ENCODE peak calls at places on chromosomes 6 and 20, in seven cellular contexts. Y, H, F, N, C, V and W are unnamed samples.

GRCh38 chr6:142802124-142802523 is 142.9 kb downstream of the HIVEP2 start:
- DNase-seq in V (no peak), H (peak; percentile 79), Y (peak; percentile 96), F (no peak), N (no peak), C (peak; percentile 93), W (peak; percentile 87)

GRCh38 chr6:91045152-91045551 is 458.3 kb upstream of the MAP3K7 start:
- DNase-seq in F (no peak), C (no peak), V (no peak), Y (no peak), N (peak; percentile 16), H (no peak), W (no peak)

GRCh38 chr6:30136570-30137286 is 788 bp downstream of the TRIM40 start:
- DNase-seq in Y (no peak), N (no peak), C (no peak), F (no peak), H (no peak), V (no peak), W (no peak)

GRCh38 chr6:9095671-9096260 is 660.4 kb upstream of the SLC35B3 start:
- DNase-seq in F (no peak), H (no peak), Y (no peak), V (no peak), C (no peak), N (no peak), W (no peak)

GRCh38 chr20:37223053-37223452 is 38.6 kb downstream of the GHRH start:
- DNase-seq in N (peak; percentile 26), C (peak; percentile 88), Y (peak; percentile 89), H (no peak), V (no peak), F (no peak), W (peak; percentile 89)

GRCh38 chr20:60011512-60012507 is 53.6 kb downstream of the CDH26 start:
- DNase-seq in N (peak; percentile 77), C (no peak), H (no peak), F (no peak), Y (no peak), V (no peak), W (no peak)

GRCh38 chr6:107458687-107459282 is 579 bp downstream of the PDSS2 start:
- DNase-seq in F (no peak), N (peak; percentile 13), V (peak; percentile 16), C (peak; percentile 27), Y (no peak), H (peak; percentile 29), W (peak; percentile 36)

GRCh38 chr6:20696676-20697075 is 162.4 kb downstream of the CDKAL1 start:
- DNase-seq in Y (peak; percentile 56), H (no peak), F (no peak), N (no peak), V (no peak), C (peak; percentile 52), W (peak; percentile 34)

GRCh38 chr6:139588076-139588639 is 213.7 kb upstream of the CITED2 start:
- DNase-seq in H (no peak), F (peak; percentile 49), N (peak; percentile 56), Y (no peak), V (no peak), C (no peak), W (no peak)

GRCh38 chr6:107578642-107579332 is 88.9 kb downstream of the SOBP start:
- DNase-seq in C (no peak), V (peak; percentile 24), N (no peak), Y (no peak), F (no peak), H (no peak), W (no peak)

GRCh38 chr6:6993503-6994237 is 114.1 kb upstream of the RREB1 start:
- DNase-seq in N (peak; percentile 39), H (no peak), F (no peak), Y (no peak), V (no peak), C (no peak), W (no peak)

GRCh38 chr20:24686156-24686555 is 216.7 kb downstream of the SYNDIG1 start:
- DNase-seq in N (no peak), C (no peak), V (no peak), Y (no peak), H (no peak), F (no peak), W (no peak)

GRCh38 chr6:150634641-150635292 is 35.1 kb downstream of the PLEKHG1 start:
- DNase-seq in Y (no peak), V (no peak), H (no peak), N (no peak), C (peak; percentile 20), F (no peak), W (peak; percentile 27)

GRCh38 chr20:37543828-37544227 is 16.2 kb upstream of the BLCAP start:
- DNase-seq in N (no peak), Y (no peak), F (peak; percentile 27), H (no peak), C (peak; percentile 74), V (no peak), W (peak; percentile 68)

GRCh38 chr6:33297406-33297955 is 1.3 kb downstream of the RGL2 start:
- DNase-seq in V (peak; percentile 52), N (no peak), C (no peak), Y (no peak), F (peak; percentile 73), H (peak; percentile 54), W (no peak)

GRCh38 chr6:1766663-1767062 is 156.9 kb downstream of the FOXC1 start:
- DNase-seq in Y (no peak), N (peak; percentile 38), V (no peak), C (no peak), H (peak; percentile 13), F (no peak), W (no peak)

GRCh38 chr20:22905667-22906066 is 129.4 kb upstream of the SSTR4 start:
- DNase-seq in V (no peak), H (peak; percentile 25), Y (peak; percentile 20), N (no peak), C (peak; percentile 51), F (no peak), W (peak; percentile 59)

GRCh38 chr6:98947411-98948292 is at the start of gene FBXL4:
- DNase-seq in H (peak; percentile 83), N (peak; percentile 91), V (peak; percentile 84), Y (no peak), F (peak; percentile 90), C (peak; percentile 96), W (peak; percentile 97)

GRCh38 chr6:25911359-25911758 is 19.1 kb downstream of the SLC17A2 start:
- DNase-seq in V (no peak), Y (no peak), H (no peak), C (no peak), F (no peak), N (no peak), W (no peak)

GRCh38 chr20:63347081-63347741 is 13.9 kb downstream of the CHRNA4 start:
- DNase-seq in C (no peak), F (no peak), H (no peak), N (no peak), V (peak; percentile 24), Y (no peak), W (no peak)

GRCh38 chr6:6631526-6632276 is 43.2 kb downstream of the LY86 start:
- DNase-seq in Y (peak; percentile 5), V (no peak), F (no peak), H (peak; percentile 89), C (no peak), N (no peak), W (no peak)

GRCh38 chr6:14655201-14655988 is 537.8 kb downstream of the CD83 start:
- DNase-seq in N (no peak), Y (no peak), F (no peak), V (no peak), H (no peak), C (no peak), W (no peak)

GRCh38 chr6:81751388-81752083 is 945 bp downstream of the TENT5A start:
- DNase-seq in N (peak; percentile 41), H (no peak), F (peak; percentile 80), Y (no peak), V (peak; percentile 60), C (peak; percentile 38), W (peak; percentile 40)

GRCh38 chr6:159880412-159880811 is 10.4 kb upstream of the MAS1 start:
- DNase-seq in H (no peak), V (no peak), Y (no peak), C (no peak), N (no peak), F (peak; percentile 7), W (no peak)

GRCh38 chr6:117559299-117559698 is 43.0 kb downstream of the GOPC start:
- DNase-seq in C (no peak), N (no peak), Y (no peak), F (no peak), V (no peak), H (no peak), W (no peak)

GRCh38 chr6:53982361-53983050 is 128.7 kb upstream of the MLIP start:
- DNase-seq in N (no peak), C (no peak), H (no peak), Y (no peak), F (no peak), V (no peak), W (no peak)

GRCh38 chr6:71194730-71195129 is 93.9 kb upstream of the OGFRL1 start:
- DNase-seq in C (peak; percentile 76), H (no peak), F (no peak), V (no peak), Y (peak; percentile 76), N (no peak), W (peak; percentile 83)

GRCh38 chr6:167150815-167151557 is 6.8 kb downstream of the GPR31 start:
- DNase-seq in F (no peak), H (no peak), N (no peak), Y (no peak), V (no peak), C (no peak), W (no peak)

GRCh38 chr6:89144358-89145041 is 1.4 kb upstream of the PM20D2 start:
- DNase-seq in N (no peak), Y (no peak), C (no peak), V (no peak), H (no peak), F (no peak), W (no peak)

GRCh38 chr20:32479697-32480140 is 105.4 kb downstream of the NOL4L start:
- DNase-seq in C (no peak), N (no peak), Y (no peak), H (no peak), F (no peak), V (no peak), W (no peak)

GRCh38 chr6:158770533-158770932 is 48.6 kb downstream of the EZR start:
- DNase-seq in Y (no peak), N (no peak), C (no peak), H (no peak), F (no peak), V (no peak), W (no peak)

GRCh38 chr20:57879437-57880115 is 169.8 kb upstream of the PMEPA1 start:
- DNase-seq in F (peak; percentile 14), C (no peak), N (no peak), H (no peak), V (no peak), Y (no peak), W (no peak)

GRCh38 chr6:124986146-124986545 is 23.9 kb downstream of the RNF217 start:
- DNase-seq in F (no peak), C (no peak), H (no peak), Y (no peak), V (no peak), N (no peak), W (no peak)

GRCh38 chr20:42701948-42702347 is 487.8 kb downstream of the PTPRT start:
- DNase-seq in Y (no peak), H (no peak), N (no peak), F (peak; percentile 49), V (no peak), C (no peak), W (no peak)

GRCh38 chr20:19998990-19999705 is 18.0 kb upstream of the NAA20 start:
- DNase-seq in Y (no peak), H (no peak), V (no peak), C (no peak), F (peak; percentile 62), N (no peak), W (no peak)